ENCODE peak calls at places on chromosome 20, in nine cellular contexts. X, C, N, I, J, O, Y, T and U are unnamed samples.
A peak's percentile ranks its signal among the peaks of the same experiment; 100 is the strongest.

GRCh38 chr20:64103871-64104666 is 3.3 kb downstream of the NPBWR2 start:
- DNase-seq in X (no peak), T (no peak), O (no peak), C (no peak), J (no peak), I (no peak), Y (no peak), N (no peak), U (peak; percentile 13)

GRCh38 chr20:49045440-49046086 is 549 bp upstream of the CSE1L start:
- DNase-seq in N (no peak), I (no peak), Y (no peak), T (peak; percentile 16), J (no peak), X (no peak), O (peak; percentile 66), C (no peak), U (no peak)

GRCh38 chr20:50415516-50416268 is 94.5 kb upstream of the PTPN1 start:
- DNase-seq in N (peak; percentile 95), O (no peak), J (peak; percentile 96), Y (peak; percentile 97), C (peak; percentile 76), I (no peak), X (no peak), T (peak; percentile 94), U (peak; percentile 65)

GRCh38 chr20:57188576-57189079 is 77.8 kb downstream of the BMP7 start:
- DNase-seq in X (no peak), O (no peak), T (no peak), I (no peak), J (no peak), Y (no peak), C (no peak), N (no peak), U (no peak)

GRCh38 chr20:43583982-43584432 is 6.7 kb upstream of the IFT52 start:
- DNase-seq in X (no peak), Y (peak; percentile 99), T (peak; percentile 94), O (no peak), J (peak; percentile 96), N (peak; percentile 99), C (peak; percentile 98), I (no peak), U (peak; percentile 41)

GRCh38 chr20:61801857-61802442 is 263.7 kb downstream of the TAF4 start:
- DNase-seq in N (no peak), C (no peak), X (no peak), Y (no peak), J (no peak), I (no peak), O (no peak), T (no peak), U (no peak)

GRCh38 chr20:57558614-57559285 is 2.2 kb upstream of the PCK1 start:
- DNase-seq in T (no peak), I (no peak), N (no peak), J (no peak), C (no peak), O (no peak), Y (no peak), X (no peak), U (no peak)

GRCh38 chr20:1528811-1529210 is 28.7 kb downstream of the SIRPD start:
- DNase-seq in C (no peak), X (no peak), T (peak; percentile 48), N (no peak), J (no peak), Y (peak; percentile 11), I (no peak), O (no peak), U (no peak)

GRCh38 chr20:48765359-48765758 is 62.4 kb downstream of the PREX1 start:
- DNase-seq in X (no peak), J (no peak), Y (no peak), N (no peak), O (no peak), C (no peak), T (no peak), I (no peak), U (no peak)

GRCh38 chr20:57315083-57315963 is 14.3 kb upstream of the SPO11 start:
- DNase-seq in I (no peak), N (no peak), Y (no peak), T (no peak), O (peak; percentile 77), X (no peak), J (no peak), C (no peak), U (no peak)

GRCh38 chr20:36813784-36814136 is 40.2 kb upstream of the DSN1 start:
- DNase-seq in C (no peak), I (no peak), X (no peak), N (no peak), J (no peak), T (no peak), Y (no peak), O (no peak), U (no peak)

GRCh38 chr20:53866787-53867740 is 203.3 kb downstream of the BCAS1 start:
- DNase-seq in C (no peak), N (no peak), O (peak; percentile 78), I (no peak), T (peak; percentile 32), J (peak; percentile 18), Y (peak; percentile 57), X (peak; percentile 36), U (no peak)

GRCh38 chr20:10502098-10502526 is 67.0 kb downstream of the SLX4IP start:
- DNase-seq in N (no peak), I (no peak), X (peak; percentile 16), Y (no peak), C (no peak), J (no peak), O (no peak), T (no peak), U (no peak)

GRCh38 chr20:10504893-10505292 is 69.8 kb downstream of the SLX4IP start:
- DNase-seq in N (peak; percentile 72), T (no peak), I (no peak), O (no peak), Y (peak; percentile 93), X (no peak), C (no peak), J (no peak), U (no peak)

GRCh38 chr20:10498196-10498595 is 63.1 kb downstream of the SLX4IP start:
- DNase-seq in N (no peak), X (no peak), Y (no peak), J (no peak), O (no peak), C (no peak), I (no peak), T (no peak), U (peak; percentile 46)

GRCh38 chr20:10497283-10497682 is 62.2 kb downstream of the SLX4IP start:
- DNase-seq in C (no peak), Y (no peak), I (no peak), X (no peak), O (no peak), T (no peak), N (no peak), J (no peak), U (no peak)

GRCh38 chr20:10501377-10501776 is 66.3 kb downstream of the SLX4IP start:
- DNase-seq in I (no peak), Y (no peak), C (no peak), N (peak; percentile 21), J (no peak), T (no peak), X (peak; percentile 11), O (no peak), U (no peak)
- H3K4me3 ChIP-seq in I (peak overlapping the region; percentile 56), Y (peak overlapping the region; percentile 7), C (no peak overlapping the region), N (no peak overlapping the region), J (peak overlapping the region; percentile 30), T (no peak overlapping the region), X (peak overlapping the region; percentile 30), O (peak overlapping the region; percentile 36), U (no peak overlapping the region)

GRCh38 chr20:32578840-32579239 is 6.3 kb downstream of the NOL4L start:
- DNase-seq in T (no peak), J (no peak), C (no peak), O (no peak), N (no peak), Y (no peak), I (no peak), X (no peak), U (no peak)

GRCh38 chr20:32580194-32580593 is 4.9 kb downstream of the NOL4L start:
- DNase-seq in N (no peak), I (no peak), Y (no peak), X (no peak), T (no peak), O (no peak), J (no peak), C (no peak), U (no peak)

GRCh38 chr20:32580970-32581838 is 3.9 kb downstream of the NOL4L start:
- DNase-seq in X (peak; percentile 24), N (no peak), C (no peak), Y (peak; percentile 22), O (no peak), I (no peak), J (no peak), T (no peak), U (peak; percentile 75)

GRCh38 chr20:32581839-32582658 is 3.1 kb downstream of the NOL4L start:
- DNase-seq in O (no peak), C (no peak), J (no peak), N (no peak), Y (no peak), X (no peak), I (no peak), T (no peak), U (peak; percentile 68)

GRCh38 chr20:32580608-32580969 is 4.5 kb downstream of the NOL4L start:
- DNase-seq in N (no peak), Y (no peak), T (no peak), C (no peak), J (no peak), O (no peak), I (no peak), X (no peak), U (no peak)
- H3K4me3 ChIP-seq in N (no peak overlapping the region), Y (no peak overlapping the region), T (no peak overlapping the region), C (no peak overlapping the region), J (no peak overlapping the region), O (no peak overlapping the region), I (no peak overlapping the region), X (no peak overlapping the region), U (no peak overlapping the region)

DNA sequence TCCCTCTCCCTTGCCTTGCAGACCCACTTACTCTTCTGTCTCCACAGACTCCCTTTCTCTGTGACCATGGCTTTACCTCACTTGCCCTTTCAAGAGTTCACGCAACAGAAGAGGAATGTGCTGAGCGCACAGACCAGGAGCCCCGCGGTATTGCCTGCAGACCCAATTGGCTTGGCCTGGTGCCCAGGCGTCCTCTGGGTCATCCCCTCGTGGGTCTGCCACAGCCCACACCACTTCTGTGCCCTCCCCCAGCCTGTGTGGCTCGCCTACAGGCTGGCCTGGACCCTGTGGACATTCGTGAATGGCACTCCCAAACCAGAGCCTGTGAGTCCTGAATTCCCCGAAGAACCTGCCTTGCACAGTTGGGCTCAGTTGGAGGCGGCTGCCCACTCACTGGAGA is 15.3 kb upstream of the NINL start:
- DNase-seq in I (no peak), T (no peak), J (peak; percentile 23), C (no peak), O (no peak), N (no peak), X (no peak), Y (peak; percentile 51), U (peak; percentile 28)
- H3K4me3 ChIP-seq in I (no peak overlapping the region), T (no peak overlapping the region), J (no peak overlapping the region), C (no peak overlapping the region), O (no peak overlapping the region), N (no peak overlapping the region), X (no peak overlapping the region), Y (no peak overlapping the region), U (no peak overlapping the region)

DNA sequence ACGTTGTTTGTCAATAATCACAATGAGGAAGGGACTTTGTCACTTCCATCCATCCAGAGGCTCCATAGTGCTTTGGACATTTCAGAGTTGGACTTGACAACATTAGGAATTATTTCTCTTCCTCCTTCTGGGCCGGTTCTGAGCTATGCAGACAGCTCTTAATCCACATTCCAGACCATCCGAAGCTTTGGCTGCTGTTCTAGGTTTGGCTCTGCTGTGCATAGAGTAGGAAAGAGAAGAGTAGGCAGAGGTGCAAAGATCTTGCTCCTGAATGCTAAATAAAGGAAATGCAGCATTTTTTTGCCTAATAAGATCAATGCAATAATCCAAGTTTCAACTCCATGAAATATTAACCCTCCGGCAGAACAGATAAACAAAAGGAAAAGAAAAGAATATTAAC is 251.8 kb upstream of the PRND start:
- DNase-seq in T (peak; percentile 45), N (peak; percentile 62), X (no peak), J (no peak), O (no peak), I (no peak), Y (no peak), C (no peak), U (no peak)
- H3K4me3 ChIP-seq in T (peak overlapping the region; percentile 31), N (peak overlapping the region; percentile 14), X (no peak overlapping the region), J (no peak overlapping the region), O (no peak overlapping the region), I (peak overlapping the region; percentile 88), Y (no peak overlapping the region), C (peak overlapping the region; percentile 28), U (no peak overlapping the region)